ENCODE peak calls at places on chromosomes 6 and 20, in five cellular contexts. One of them, this sample, is unnamed.

GRCh38 chr6:113584767-113585166 is 272.4 kb upstream of the MARCKS start:
- DNase-seq in WERI-Rb-1: no peak
- DNase-seq in HT1080: no peak
- DNase-seq in neural crest cell: no peak
- DNase-seq in activated gamma-delta T cell treated with Interleukin-2 at 50 U/mL for 16 hours: no peak
- DNase-seq in this sample: no peak

GRCh38 chr6:25219581-25220249 is 59.5 kb upstream of the CARMIL1 start:
- DNase-seq in neural crest cell: no peak
- DNase-seq in HT1080: no peak
- DNase-seq in activated gamma-delta T cell treated with Interleukin-2 at 50 U/mL for 16 hours: no peak
- DNase-seq in WERI-Rb-1: no peak
- DNase-seq in this sample: no peak

GRCh38 chr6:108874470-108875160 is 26.4 kb downstream of the ARMC2 start:
- DNase-seq in HT1080: no peak
- DNase-seq in activated gamma-delta T cell treated with Interleukin-2 at 50 U/mL for 16 hours: peak
- DNase-seq in WERI-Rb-1: no peak
- DNase-seq in neural crest cell: no peak
- DNase-seq in this sample: no peak

GRCh38 chr6:117548797-117549301 is 53.5 kb downstream of the GOPC start:
- DNase-seq in activated gamma-delta T cell treated with Interleukin-2 at 50 U/mL for 16 hours: peak
- DNase-seq in WERI-Rb-1: no peak
- DNase-seq in neural crest cell: no peak
- DNase-seq in HT1080: peak
- DNase-seq in this sample: no peak

GRCh38 chr20:46282669-46283068 is 25.6 kb downstream of the CDH22 start:
- DNase-seq in neural crest cell: no peak
- DNase-seq in HT1080: no peak
- DNase-seq in WERI-Rb-1: peak
- DNase-seq in activated gamma-delta T cell treated with Interleukin-2 at 50 U/mL for 16 hours: no peak
- DNase-seq in this sample: no peak

GRCh38 chr6:164749126-164749758 is 560.2 kb downstream of the C6orf118 start:
- DNase-seq in WERI-Rb-1: no peak
- DNase-seq in HT1080: peak
- DNase-seq in neural crest cell: no peak
- DNase-seq in activated gamma-delta T cell treated with Interleukin-2 at 50 U/mL for 16 hours: no peak
- DNase-seq in this sample: no peak

GRCh38 chr6:13368716-13369115 is 40.4 kb upstream of the TBC1D7 start:
- DNase-seq in neural crest cell: no peak
- DNase-seq in WERI-Rb-1: no peak
- DNase-seq in activated gamma-delta T cell treated with Interleukin-2 at 50 U/mL for 16 hours: no peak
- DNase-seq in HT1080: no peak
- DNase-seq in this sample: no peak

GRCh38 chr6:27805347-27805746 is 106.8 kb downstream of the OR2B2 start:
- DNase-seq in neural crest cell: no peak
- DNase-seq in HT1080: no peak
- DNase-seq in WERI-Rb-1: no peak
- DNase-seq in activated gamma-delta T cell treated with Interleukin-2 at 50 U/mL for 16 hours: no peak
- DNase-seq in this sample: no peak

GRCh38 chr20:57897156-57897874 is 187.5 kb upstream of the PMEPA1 start:
- DNase-seq in activated gamma-delta T cell treated with Interleukin-2 at 50 U/mL for 16 hours: no peak
- DNase-seq in WERI-Rb-1: no peak
- DNase-seq in HT1080: no peak
- DNase-seq in neural crest cell: no peak
- DNase-seq in this sample: no peak

GRCh38 chr6:25366785-25367657 is 87.8 kb downstream of the CARMIL1 start:
- DNase-seq in activated gamma-delta T cell treated with Interleukin-2 at 50 U/mL for 16 hours: peak
- DNase-seq in HT1080: no peak
- DNase-seq in neural crest cell: no peak
- DNase-seq in WERI-Rb-1: no peak
- DNase-seq in this sample: no peak

GRCh38 chr20:14406495-14406894 is 69.1 kb upstream of the FLRT3 start:
- DNase-seq in WERI-Rb-1: no peak
- DNase-seq in neural crest cell: no peak
- DNase-seq in activated gamma-delta T cell treated with Interleukin-2 at 50 U/mL for 16 hours: no peak
- DNase-seq in HT1080: peak
- DNase-seq in this sample: peak

GRCh38 chr20:38727602-38728236 is 3.4 kb downstream of the SLC32A1 start:
- DNase-seq in neural crest cell: no peak
- DNase-seq in HT1080: no peak
- DNase-seq in activated gamma-delta T cell treated with Interleukin-2 at 50 U/mL for 16 hours: no peak
- DNase-seq in WERI-Rb-1: no peak
- DNase-seq in this sample: no peak

This sample was measured in Caco-2.